ENCODE peak calls at places on chromosomes 16 and 17, in four cellular contexts. B, G, Z and V are unnamed samples.

GRCh38 chr16:17802566-17802965 is 331.8 kb upstream of the XYLT1 start:
- DNase-seq in B (no peak), G (no peak), Z (no peak), V (no peak)

GRCh38 chr17:9232591-9233270 is 211.4 kb downstream of the NTN1 start:
- DNase-seq in B (no peak), Z (no peak), G (no peak), V (no peak)

GRCh38 chr17:48006936-48007703 is 30.5 kb downstream of the COPZ2 start:
- DNase-seq in G (peak; percentile 58), B (no peak), Z (no peak), V (no peak)

GRCh38 chr17:74296548-74296936 is 22.5 kb downstream of the DNAI2 start:
- DNase-seq in B (no peak), Z (no peak), G (peak; percentile 60), V (peak; percentile 23)

GRCh38 chr16:30371248-30371816 is 1.0 kb upstream of the TBC1D10B start:
- DNase-seq in Z (no peak), G (no peak), B (no peak), V (no peak)

GRCh38 chr17:35117984-35118383 is 1.7 kb downstream of the RAD51D start:
- DNase-seq in G (no peak), Z (no peak), B (no peak), V (peak; percentile 57)

GRCh38 chr17:46785696-46786095 is 32.8 kb downstream of the WNT3 start:
- DNase-seq in Z (no peak), G (no peak), B (no peak), V (no peak)

GRCh38 chr17:38724337-38724988 is 5.7 kb upstream of the CISD3 start:
- DNase-seq in G (no peak), B (no peak), Z (no peak), V (no peak)

GRCh38 chr17:63545302-63545928 is 4.9 kb upstream of the DCAF7 start:
- DNase-seq in B (no peak), Z (no peak), G (no peak), V (no peak)

GRCh38 chr17:57552114-57552601 is 192.9 kb downstream of the CCDC182 start:
- DNase-seq in B (no peak), G (no peak), Z (no peak), V (no peak)

GRCh38 chr16:30619643-30620042 is 9.5 kb upstream of the ZNF689 start:
- DNase-seq in G (no peak), B (no peak), Z (no peak), V (peak; percentile 89)

GRCh38 chr17:80795737-80796136 is 195.9 kb upstream of the CHMP6 start:
- DNase-seq in Z (no peak), B (no peak), G (peak; percentile 60), V (no peak)

GRCh38 chr16:50771366-50771765 is 29.5 kb downstream of the CYLD start:
- DNase-seq in G (no peak), B (no peak), Z (no peak), V (no peak)

GRCh38 chr17:43723697-43724359 is 34.8 kb downstream of the SOST start:
- DNase-seq in B (no peak), G (no peak), Z (no peak), V (peak; percentile 79)

GRCh38 chr17:29155235-29155965 is 24.8 kb downstream of the MYO18A start:
- DNase-seq in B (no peak), G (peak; percentile 70), Z (no peak), V (peak; percentile 80)

GRCh38 chr17:75181608-75182318 is 996 bp downstream of the SUMO2 start:
- DNase-seq in Z (no peak), G (peak; percentile 51), B (peak; percentile 39), V (no peak)

GRCh38 chr17:19958023-19958422 is 19.6 kb downstream of the AKAP10 start:
- DNase-seq in B (no peak), Z (no peak), G (no peak), V (peak; percentile 96)

GRCh38 chr16:63461248-63461841 is 1425.1 kb upstream of the CDH8 start:
- DNase-seq in Z (no peak), G (no peak), B (no peak), V (peak; percentile 55)

GRCh38 chr16:27642753-27643152 is 92.8 kb downstream of the KATNIP start:
- DNase-seq in G (no peak), Z (no peak), B (no peak), V (peak; percentile 15)

GRCh38 chr17:55990332-55991006 is 162.8 kb upstream of the ANKFN1 start:
- DNase-seq in G (no peak), B (no peak), Z (no peak), V (no peak)

GRCh38 chr17:48753794-48754499 is 25.4 kb upstream of the HOXB13 start:
- DNase-seq in G (no peak), B (no peak), Z (no peak), V (peak; percentile 35)

GRCh38 chr16:89922884-89923639 is at the start of gene TUBB3:
- DNase-seq in G (peak; percentile 67), Z (no peak), B (no peak), V (peak; percentile 32)

GRCh38 chr17:49889500-49889899 is 41.6 kb upstream of the TAC4 start:
- DNase-seq in Z (no peak), B (no peak), G (no peak), V (no peak)

GRCh38 chr17:12028611-12029010 is 7.9 kb downstream of the MAP2K4 start:
- DNase-seq in B (no peak), Z (no peak), G (no peak), V (no peak)

GRCh38 chr16:77869997-77870813 is 81.8 kb downstream of the VAT1L start:
- DNase-seq in G (no peak), B (no peak), Z (no peak), V (no peak)

GRCh38 chr16:63568184-63568583 is 1531.9 kb upstream of the CDH8 start:
- DNase-seq in G (no peak), B (no peak), Z (no peak), V (no peak)

GRCh38 chr16:76265434-76266045 is 11.7 kb upstream of the CNTNAP4 start:
- DNase-seq in B (no peak), G (no peak), Z (no peak), V (no peak)

GRCh38 chr16:80024443-80024842 is 423.9 kb upstream of the MAF start:
- DNase-seq in G (no peak), Z (no peak), B (no peak), V (no peak)

GRCh38 chr17:19331134-19331533 is 31.4 kb downstream of the B9D1 start:
- DNase-seq in G (no peak), Z (no peak), B (no peak), V (peak; percentile 88)

GRCh38 chr16:31130336-31130812 is 5.2 kb downstream of the PRSS8 start:
- DNase-seq in B (no peak), Z (no peak), G (peak; percentile 77), V (no peak)